ENCODE peak calls at places on chromosome 14, in eight cellular contexts. M is stimulated activated naive B cell treated with anti-CD40 and anti-IgM and Interleukin-4, amounts not matched to agents 10 μg/mL and 1 μg/mL and 100 μg/mL, for 72 hours; Q is prostate gland; S is SW480; R is KG1; X is COR-L47; B is anterior cingulate cortex; A is stimulated activated CD8-positive, alpha-beta memory T cell treated with anti-CD3 and anti-CD28 coated beads, Interleukin-4, amount 100 ng/mL, for 1 hour. T is an unnamed sample.

GRCh38 chr14:75995372-75996041 is 9.9 kb downstream of the IFT43 start:
- DNase-seq in M (no peak), Q (no peak), S (no peak), R (no peak), X (no peak), B (no peak), A (no peak), T (peak)

GRCh38 chr14:91221270-91221669 is 23.2 kb downstream of the GPR68 start:
- DNase-seq in M (no peak), Q (no peak), S (no peak), R (no peak), X (no peak), B (no peak), A (no peak), T (no peak)

GRCh38 chr14:55514819-55515470 is 65.1 kb upstream of the KTN1 start:
- DNase-seq in M (no peak), Q (no peak), S (no peak), R (no peak), X (no peak), B (peak), A (no peak), T (no peak)

GRCh38 chr14:82855912-82856381 is 1322.3 kb upstream of the SEL1L start:
- DNase-seq in M (no peak), Q (peak), S (peak), R (peak), X (peak), B (no peak), A (no peak), T (no peak)

GRCh38 chr14:88326352-88327103 is 3.5 kb upstream of the KCNK10 start:
- DNase-seq in M (no peak), Q (no peak), S (no peak), R (no peak), X (no peak), B (peak), A (no peak), T (peak)

GRCh38 chr14:104795781-104796681 is 483 bp upstream of the AKT1 start:
- DNase-seq in M (no peak), Q (no peak), S (no peak), R (no peak), X (peak), B (peak), A (no peak), T (peak)

GRCh38 chr14:36515105-36515593 is 4.9 kb downstream of the NKX2-1 start:
- DNase-seq in M (no peak), Q (no peak), S (no peak), R (no peak), X (no peak), B (no peak), A (no peak), T (no peak)

GRCh38 chr14:64910847-64911495 is 3.3 kb upstream of the CHURC1 start:
- DNase-seq in M (no peak), Q (no peak), S (peak), R (no peak), X (peak), B (no peak), A (no peak), T (no peak)

GRCh38 chr14:83300454-83301064 is 1766.9 kb upstream of the SEL1L start:
- DNase-seq in M (no peak), Q (no peak), S (peak), R (peak), X (peak), B (no peak), A (no peak), T (no peak)

GRCh38 chr14:76768201-76768656 is 7.0 kb downstream of the VASH1 start:
- DNase-seq in M (peak), Q (no peak), S (no peak), R (peak), X (peak), B (peak), A (no peak), T (no peak)

GRCh38 chr14:72565917-72566316 is 328.0 kb downstream of the DPF3 start:
- DNase-seq in M (no peak), Q (no peak), S (no peak), R (no peak), X (no peak), B (no peak), A (no peak), T (no peak)

GRCh38 chr14:105102361-105102760 is 37.1 kb upstream of the GPR132 start:
- DNase-seq in M (no peak), Q (no peak), S (no peak), R (no peak), X (no peak), B (no peak), A (no peak), T (no peak)

GRCh38 chr14:99722741-99723140 is 38.6 kb downstream of the CYP46A1 start:
- DNase-seq in M (no peak), Q (no peak), S (no peak), R (no peak), X (no peak), B (no peak), A (no peak), T (no peak)

GRCh38 chr14:85481471-85481870 is 48.5 kb upstream of the FLRT2 start:
- DNase-seq in M (no peak), Q (no peak), S (no peak), R (no peak), X (no peak), B (no peak), A (no peak), T (no peak)

GRCh38 chr14:103543721-103544626 is 15.0 kb downstream of the TRMT61A start:
- DNase-seq in M (no peak), Q (no peak), S (no peak), R (no peak), X (no peak), B (peak), A (no peak), T (no peak)

GRCh38 chr14:95291859-95292542 is 27.7 kb downstream of the CLMN start:
- DNase-seq in M (peak), Q (peak), S (no peak), R (no peak), X (peak), B (peak), A (no peak), T (peak)

GRCh38 chr14:35879141-35879648 is 53.1 kb downstream of the BRMS1L start:
- DNase-seq in M (no peak), Q (no peak), S (no peak), R (no peak), X (no peak), B (no peak), A (no peak), T (no peak)

GRCh38 chr14:50062438-50063039 is 53.8 kb downstream of the VCPKMT start:
- DNase-seq in M (peak), Q (no peak), S (peak), R (no peak), X (no peak), B (no peak), A (peak), T (no peak)

GRCh38 chr14:102893452-102893851 is 29.0 kb upstream of the AMN start:
- DNase-seq in M (peak), Q (no peak), S (no peak), R (no peak), X (no peak), B (peak), A (no peak), T (no peak)

GRCh38 chr14:100688598-100689499 is 37.8 kb upstream of the DLK1 start:
- DNase-seq in M (no peak), Q (no peak), S (peak), R (no peak), X (no peak), B (no peak), A (no peak), T (no peak)

GRCh38 chr14:38042356-38042755 is 165.3 kb upstream of the SSTR1 start:
- DNase-seq in M (no peak), Q (no peak), S (peak), R (no peak), X (no peak), B (no peak), A (no peak), T (peak)

GRCh38 chr14:64292197-64292596 is 2.0 kb downstream of the ESR2 start:
- DNase-seq in M (no peak), Q (no peak), S (no peak), R (no peak), X (no peak), B (no peak), A (no peak), T (no peak)

GRCh38 chr14:76863724-76864407 is 37.7 kb downstream of the LRRC74A start:
- DNase-seq in M (no peak), Q (no peak), S (peak), R (peak), X (peak), B (peak), A (no peak), T (no peak)

GRCh38 chr14:100086361-100086760 is 21.1 kb downstream of the EVL start:
- DNase-seq in M (no peak), Q (no peak), S (no peak), R (no peak), X (no peak), B (no peak), A (no peak), T (no peak)

GRCh38 chr14:68389973-68390372 is 402.9 kb downstream of the ZFP36L1 start:
- DNase-seq in M (no peak), Q (no peak), S (no peak), R (no peak), X (no peak), B (no peak), A (no peak), T (no peak)

T was measured in body of pancreas.